ENCODE peak calls at places on chromosomes 12 and 14, in six cellular contexts. M, G, I, U, K and F are unnamed samples.
A peak's percentile ranks its signal among the peaks of the same experiment; 100 is the strongest.

GRCh38 chr14:62006116-62006737 is 244.0 kb downstream of the SNAPC1 start:
- DNase-seq in M (no peak), G (no peak), I (no peak), U (no peak), K (no peak), F (no peak)

GRCh38 chr12:4353785-4354208 is 25.7 kb downstream of the FGF23 start:
- DNase-seq in M (no peak), G (peak; percentile 50), I (peak; percentile 12), U (peak; percentile 31), K (no peak), F (no peak)

GRCh38 chr12:39467432-39467870 is 24.5 kb upstream of the KIF21A start:
- DNase-seq in M (no peak), G (peak; percentile 13), I (peak; percentile 10), U (no peak), K (no peak), F (no peak)

GRCh38 chr12:75585309-75585708 is 73.9 kb upstream of the KRR1 start:
- DNase-seq in M (peak; percentile 39), G (no peak), I (peak; percentile 61), U (no peak), K (peak; percentile 70), F (no peak)

GRCh38 chr14:72855913-72856312 is 38.0 kb downstream of the DPF3 start:
- DNase-seq in M (no peak), G (no peak), I (peak; percentile 41), U (no peak), K (no peak), F (no peak)

GRCh38 chr12:59928416-59928815 is 332.6 kb downstream of the SLC16A7 start:
- DNase-seq in M (no peak), G (no peak), I (peak; percentile 7), U (no peak), K (no peak), F (no peak)

GRCh38 chr14:95217391-95217900 is 60.1 kb upstream of the DICER1 start:
- DNase-seq in M (no peak), G (no peak), I (peak; percentile 56), U (no peak), K (no peak), F (no peak)

GRCh38 chr14:33949051-33950037 is 1.5 kb downstream of the EGLN3 start:
- DNase-seq in M (no peak), G (no peak), I (peak; percentile 47), U (no peak), K (no peak), F (no peak)

GRCh38 chr14:51041853-51042252 is 53.1 kb downstream of the TRIM9 start:
- DNase-seq in M (no peak), G (no peak), I (no peak), U (no peak), K (no peak), F (no peak)

GRCh38 chr12:54521291-54522062 is 23.9 kb downstream of the NCKAP1L start:
- DNase-seq in M (no peak), G (peak; percentile 61), I (no peak), U (no peak), K (no peak), F (no peak)

GRCh38 chr12:48956279-48957140 is 777 bp downstream of the ARF3 start:
- DNase-seq in M (peak; percentile 93), G (peak; percentile 58), I (peak; percentile 98), U (peak; percentile 29), K (peak; percentile 91), F (peak; percentile 79)

GRCh38 chr14:64388533-64389243 is 535 bp downstream of the MTHFD1 start:
- DNase-seq in M (peak; percentile 64), G (peak; percentile 52), I (peak; percentile 42), U (no peak), K (peak; percentile 13), F (no peak)

GRCh38 chr14:64979336-64980074 is 7.2 kb upstream of the FNTB start:
- DNase-seq in M (no peak), G (no peak), I (peak; percentile 66), U (no peak), K (no peak), F (no peak)

GRCh38 chr12:6613015-6613775 is 6.0 kb upstream of the CHD4 start:
- DNase-seq in M (no peak), G (peak; percentile 31), I (peak; percentile 73), U (peak; percentile 30), K (no peak), F (peak; percentile 74)

GRCh38 chr14:103625361-103626095 is 3.5 kb upstream of the KLC1 start:
- DNase-seq in M (no peak), G (peak; percentile 49), I (no peak), U (peak; percentile 50), K (no peak), F (no peak)

GRCh38 chr12:20620311-20620710 is 74.8 kb upstream of the SLCO1C1 start:
- DNase-seq in M (no peak), G (no peak), I (no peak), U (no peak), K (no peak), F (no peak)

GRCh38 chr12:85155791-85156190 is 119.6 kb downstream of the LRRIQ1 start:
- DNase-seq in M (no peak), G (no peak), I (peak; percentile 42), U (no peak), K (peak; percentile 17), F (no peak)

GRCh38 chr14:47675489-47676300 is at the start of gene MDGA2:
- DNase-seq in M (peak; percentile 31), G (peak; percentile 44), I (peak; percentile 53), U (peak; percentile 6), K (no peak), F (peak; percentile 76)

GRCh38 chr12:108683906-108684556 is 47.3 kb downstream of the CORO1C start:
- DNase-seq in M (no peak), G (no peak), I (no peak), U (no peak), K (no peak), F (no peak)

GRCh38 chr12:32369202-32369601 is 30.2 kb upstream of the FGD4 start:
- DNase-seq in M (no peak), G (no peak), I (no peak), U (no peak), K (no peak), F (no peak)

GRCh38 chr12:130988261-130989175 is 34.8 kb downstream of the ADGRD1 start:
- DNase-seq in M (no peak), G (no peak), I (no peak), U (no peak), K (no peak), F (no peak)

GRCh38 chr12:77766224-77766623 is 64.5 kb upstream of the NAV3 start:
- DNase-seq in M (no peak), G (no peak), I (no peak), U (no peak), K (no peak), F (no peak)

GRCh38 chr12:19031032-19031431 is 98.5 kb upstream of the PLEKHA5 start:
- DNase-seq in M (peak; percentile 76), G (no peak), I (peak; percentile 95), U (no peak), K (peak; percentile 41), F (no peak)

GRCh38 chr12:95286713-95287112 is 69.1 kb downstream of the VEZT start:
- DNase-seq in M (no peak), G (no peak), I (peak; percentile 57), U (no peak), K (no peak), F (no peak)

GRCh38 chr14:35878272-35879140 is 52.4 kb downstream of the BRMS1L start:
- DNase-seq in M (peak; percentile 75), G (no peak), I (peak; percentile 75), U (no peak), K (no peak), F (no peak)

GRCh38 chr14:101103321-101103901 is 199.9 kb upstream of the RTL1 start:
- DNase-seq in M (no peak), G (no peak), I (peak; percentile 17), U (no peak), K (no peak), F (peak; percentile 61)

GRCh38 chr12:15664491-15664890 is 124.7 kb downstream of the EPS8 start:
- DNase-seq in M (no peak), G (no peak), I (peak; percentile 12), U (no peak), K (no peak), F (no peak)

GRCh38 chr14:103663506-103663905 is 34.5 kb downstream of the KLC1 start:
- DNase-seq in M (no peak), G (no peak), I (no peak), U (no peak), K (no peak), F (no peak)

GRCh38 chr12:20342111-20342510 is 26.2 kb upstream of the PDE3A start:
- DNase-seq in M (no peak), G (no peak), I (peak; percentile 18), U (no peak), K (no peak), F (no peak)

GRCh38 chr12:104281636-104282035 is 21.9 kb upstream of the EID3 start:
- DNase-seq in M (no peak), G (no peak), I (peak; percentile 59), U (no peak), K (no peak), F (no peak)

GRCh38 chr12:13075114-13075471 is 28.4 kb downstream of the GSG1 start:
- DNase-seq in M (no peak), G (no peak), I (no peak), U (no peak), K (no peak), F (no peak)

GRCh38 chr14:94421316-94421715 is 31.3 kb downstream of the SERPINA11 start:
- DNase-seq in M (no peak), G (no peak), I (no peak), U (no peak), K (no peak), F (no peak)

GRCh38 chr14:106318700-106319099 is 792.3 kb downstream of the TMEM121 start:
- DNase-seq in M (no peak), G (peak; percentile 83), I (no peak), U (peak; percentile 59), K (no peak), F (no peak)

GRCh38 chr12:68400231-68400829 is 68.2 kb upstream of the MDM1 start:
- DNase-seq in M (no peak), G (no peak), I (peak; percentile 78), U (no peak), K (no peak), F (no peak)

GRCh38 chr12:113325938-113326337 is 9.0 kb downstream of the SLC8B1 start:
- DNase-seq in M (no peak), G (no peak), I (no peak), U (no peak), K (no peak), F (no peak)

GRCh38 chr12:109714913-109715244 is 1.3 kb downstream of the FAM222A start:
- DNase-seq in M (no peak), G (no peak), I (no peak), U (no peak), K (no peak), F (no peak)

GRCh38 chr14:27049611-27050172 is 451.9 kb upstream of the NOVA1 start:
- DNase-seq in M (no peak), G (no peak), I (no peak), U (no peak), K (no peak), F (no peak)

GRCh38 chr12:49868449-49868848 is 25.5 kb upstream of the BCDIN3D start:
- DNase-seq in M (no peak), G (no peak), I (no peak), U (no peak), K (no peak), F (no peak)